ENCODE peak calls at places on chromosomes 6 and 20, in four cellular contexts. T, Z, S and E are unnamed samples.

GRCh38 chr6:29737707-29738630 is 14.7 kb downstream of the HLA-F start:
- DNase-seq in T (peak; percentile 38), Z (peak; percentile 82), S (peak; percentile 15), E (peak; percentile 60)

GRCh38 chr6:40172272-40172671 is 238.0 kb upstream of the MOCS1 start:
- DNase-seq in T (no peak), Z (no peak), S (no peak), E (no peak)

GRCh38 chr6:16239798-16240123 is 1.4 kb downstream of the GMPR start:
- DNase-seq in T (no peak), Z (no peak), S (peak; percentile 58), E (no peak)

GRCh38 chr6:164897523-164898094 is 411.8 kb downstream of the C6orf118 start:
- DNase-seq in T (no peak), Z (no peak), S (no peak), E (no peak)

GRCh38 chr6:113640046-113640445 is 217.1 kb upstream of the MARCKS start:
- DNase-seq in T (no peak), Z (no peak), S (no peak), E (no peak)

GRCh38 chr6:123810214-123810613 is 6.5 kb downstream of the NKAIN2 start:
- DNase-seq in T (no peak), Z (no peak), S (no peak), E (no peak)

GRCh38 chr6:137290601-137291261 is 71.5 kb upstream of the IFNGR1 start:
- DNase-seq in T (no peak), Z (peak; percentile 20), S (no peak), E (no peak)

GRCh38 chr20:30175681-30176080 is 1081.8 kb upstream of the DEFB115 start:
- DNase-seq in T (no peak), Z (no peak), S (no peak), E (no peak)

GRCh38 chr6:153034139-153034538 is 31.6 kb upstream of the MTRF1L start:
- DNase-seq in T (no peak), Z (no peak), S (no peak), E (no peak)

GRCh38 chr20:18666803-18667460 is 79.1 kb downstream of the DTD1 start:
- DNase-seq in T (no peak), Z (no peak), S (no peak), E (peak; percentile 9)

GRCh38 chr6:79134699-79135474 is 56.8 kb upstream of the PHIP start:
- DNase-seq in T (no peak), Z (no peak), S (no peak), E (no peak)

GRCh38 chr6:30763618-30764489 is 19.5 kb upstream of the IER3 start:
- DNase-seq in T (no peak), Z (no peak), S (peak; percentile 87), E (peak; percentile 95)

GRCh38 chr6:41576667-41577066 is 30.5 kb downstream of the FOXP4 start:
- DNase-seq in T (no peak), Z (no peak), S (no peak), E (no peak)

GRCh38 chr20:51828762-51829161 is 26.4 kb upstream of the SALL4 start:
- DNase-seq in T (no peak), Z (no peak), S (no peak), E (no peak)

GRCh38 chr20:24746351-24746685 is 202.8 kb upstream of the CST7 start:
- DNase-seq in T (no peak), Z (peak; percentile 69), S (peak; percentile 3), E (no peak)

GRCh38 chr6:155171109-155171746 is 92.6 kb upstream of the CLDN20 start:
- DNase-seq in T (peak; percentile 84), Z (no peak), S (peak; percentile 94), E (peak; percentile 38)

GRCh38 chr6:110885526-110885925 is 10.9 kb downstream of the AMD1 start:
- DNase-seq in T (no peak), Z (no peak), S (no peak), E (no peak)

GRCh38 chr6:66558189-66558588 is 851.2 kb upstream of the EYS start:
- DNase-seq in T (no peak), Z (no peak), S (no peak), E (no peak)

GRCh38 chr6:3266170-3266569 is 7.4 kb downstream of the PSMG4 start:
- DNase-seq in T (no peak), Z (no peak), S (no peak), E (no peak)

GRCh38 chr6:159067334-159067733 is 22.5 kb upstream of the TAGAP start:
- DNase-seq in T (no peak), Z (no peak), S (no peak), E (no peak)

GRCh38 chr20:18805881-18806280 is 7.7 kb upstream of the SCP2D1 start:
- DNase-seq in T (peak; percentile 4), Z (no peak), S (no peak), E (no peak)

GRCh38 chr6:50847890-50848594 is 29.4 kb downstream of the TFAP2B start:
- DNase-seq in T (no peak), Z (no peak), S (no peak), E (no peak)

GRCh38 chr6:22024004-22024403 is 272.8 kb downstream of the PRL start:
- DNase-seq in T (no peak), Z (no peak), S (no peak), E (no peak)

GRCh38 chr6:48111143-48111506 is at the start of gene PTCHD4:
- DNase-seq in T (peak; percentile 58), Z (no peak), S (peak; percentile 84), E (peak; percentile 28)

GRCh38 chr20:41063442-41063841 is 34.8 kb downstream of the TOP1 start:
- DNase-seq in T (no peak), Z (no peak), S (no peak), E (no peak)

GRCh38 chr6:144394209-144394608 is 109.1 kb downstream of the UTRN start:
- DNase-seq in T (no peak), Z (no peak), S (no peak), E (no peak)

GRCh38 chr6:74646461-74646860 is 559.4 kb downstream of the COL12A1 start:
- DNase-seq in T (no peak), Z (no peak), S (no peak), E (no peak)

GRCh38 chr20:38338849-38339520 is 7.3 kb upstream of the LBP start:
- DNase-seq in T (no peak), Z (no peak), S (no peak), E (no peak)

GRCh38 chr20:63151554-63152321 is 64.2 kb downstream of the YTHDF1 start:
- DNase-seq in T (no peak), Z (no peak), S (no peak), E (no peak)

GRCh38 chr20:1320016-1320415 is 8.9 kb downstream of the SDCBP2 start:
- DNase-seq in T (no peak), Z (no peak), S (no peak), E (no peak)

GRCh38 chr6:36216559-36216958 is 20.0 kb downstream of the BRPF3 start:
- DNase-seq in T (no peak), Z (no peak), S (peak; percentile 26), E (no peak)

GRCh38 chr6:89977808-89978748 is 83.8 kb downstream of the GJA10 start:
- DNase-seq in T (no peak), Z (no peak), S (peak; percentile 91), E (peak; percentile 39)

GRCh38 chr20:1456300-1456699 is 10.3 kb downstream of the NSFL1C start:
- DNase-seq in T (no peak), Z (no peak), S (peak; percentile 85), E (no peak)

GRCh38 chr6:71124340-71124739 is 164.3 kb upstream of the OGFRL1 start:
- DNase-seq in T (no peak), Z (no peak), S (peak; percentile 29), E (no peak)